ENCODE peak calls at places on chromosome X, in six cellular contexts. I is uterus, Z is stomach, P is choroid plexus epithelial cell, O is GM06990, R is cardiac fibroblast. H is an unnamed sample.

GRCh38 chrX:68511255-68511654 is 12.4 kb downstream of the YIPF6 start:
- DNase-seq in Z (no peak), R (peak), P (peak), I (no peak), O (no peak), H (no peak)

GRCh38 chrX:45748443-45748842 is 547.8 kb upstream of the DIPK2B start:
- DNase-seq in O (no peak), I (no peak), P (peak), Z (no peak), R (no peak), H (no peak)

GRCh38 chrX:17499512-17499911 is 124.5 kb downstream of the NHS start:
- DNase-seq in I (no peak), Z (no peak), O (no peak), P (no peak), R (no peak), H (no peak)

GRCh38 chrX:63664083-63664482 is 120.9 kb downstream of the ARHGEF9 start:
- DNase-seq in R (peak), P (no peak), Z (no peak), O (no peak), I (no peak), H (no peak)

GRCh38 chrX:6227445-6227820 is 1.2 kb downstream of the NLGN4X start:
- DNase-seq in O (no peak), P (no peak), I (no peak), Z (no peak), R (no peak), H (no peak)

GRCh38 chrX:34624416-34624815 is 32.7 kb downstream of the TMEM47 start:
- DNase-seq in R (peak), Z (no peak), P (no peak), I (no peak), O (no peak), H (no peak)

GRCh38 chrX:135396109-135396508 is 25.6 kb upstream of the SMIM10L2A start:
- DNase-seq in O (no peak), P (no peak), I (no peak), R (peak), Z (no peak), H (no peak)

GRCh38 chrX:106802388-106803275 is at the start of gene TBC1D8B:
- DNase-seq in I (peak), P (peak), O (peak), R (peak), Z (peak), H (peak)

GRCh38 chrX:151710457-151710856 is 5.4 kb upstream of the FATE1 start:
- DNase-seq in R (no peak), O (no peak), Z (no peak), I (no peak), P (no peak), H (no peak)

GRCh38 chrX:111170017-111170416 is 74.0 kb downstream of the PAK3 start:
- DNase-seq in P (no peak), I (no peak), R (no peak), Z (no peak), O (no peak), H (no peak)

GRCh38 chrX:345020-345925 is 26.7 kb upstream of the GTPBP6 start:
- DNase-seq in Z (no peak), P (no peak), O (no peak), I (no peak), R (no peak), H (no peak)

GRCh38 chrX:130974323-130974722 is 71.3 kb upstream of the ENOX2 start:
- DNase-seq in O (no peak), I (no peak), R (no peak), Z (no peak), P (peak), H (no peak)

GRCh38 chrX:155870958-155871357 is 10.2 kb upstream of the VAMP7 start:
- DNase-seq in R (no peak), O (no peak), P (no peak), I (no peak), Z (no peak), H (no peak)

GRCh38 chrX:37658352-37659030 is 27.1 kb upstream of the XK start:
- DNase-seq in Z (no peak), R (no peak), P (no peak), I (no peak), O (no peak), H (no peak)

GRCh38 chrX:1075741-1076140 is 136.7 kb downstream of the CRLF2 start:
- DNase-seq in R (no peak), Z (no peak), O (no peak), I (no peak), P (no peak), H (no peak)

GRCh38 chrX:1336331-1337143 is at the start of gene IL3RA:
- DNase-seq in O (peak), I (no peak), P (peak), R (peak), Z (no peak), H (no peak)

GRCh38 chrX:12978205-12979010 is 3.5 kb downstream of the TMSB4X start:
- DNase-seq in R (peak), Z (peak), P (peak), O (peak), I (peak), H (no peak)

GRCh38 chrX:9204560-9204959 is 170.6 kb upstream of the FAM9B start:
- DNase-seq in I (no peak), R (no peak), P (peak), Z (no peak), O (no peak), H (no peak)

GRCh38 chrX:10022580-10023245 is 55.6 kb downstream of the CLDN34 start:
- DNase-seq in I (peak), R (peak), Z (no peak), P (peak), O (no peak), H (no peak)

GRCh38 chrX:18994713-18995112 is 10.8 kb upstream of the PHKA2 start:
- DNase-seq in Z (no peak), R (peak), O (no peak), I (no peak), P (peak), H (no peak)

GRCh38 chrX:44314259-44314734 is 29.2 kb downstream of the EFHC2 start:
- DNase-seq in O (no peak), Z (peak), P (peak), R (peak), I (no peak), H (no peak)

GRCh38 chrX:114959729-114960128 is 57.7 kb downstream of the IL13RA2 start:
- DNase-seq in O (no peak), I (no peak), P (peak), Z (no peak), R (peak), H (no peak)

GRCh38 chrX:107542500-107542899 is 85.8 kb upstream of the PRPS1 start:
- DNase-seq in Z (peak), R (no peak), O (no peak), I (no peak), P (peak), H (no peak)

GRCh38 chrX:22969416-22969815 is 30.3 kb upstream of the DDX53 start:
- DNase-seq in O (no peak), P (peak), R (peak), I (no peak), Z (no peak), H (no peak)

GRCh38 chrX:151175283-151176062 is 911 bp upstream of the GPR50 start:
- DNase-seq in O (no peak), Z (no peak), I (no peak), P (no peak), R (no peak), H (no peak)

GRCh38 chrX:20988118-20988517 is 386.1 kb upstream of the CNKSR2 start:
- DNase-seq in P (no peak), R (no peak), O (no peak), Z (no peak), I (no peak), H (no peak)

GRCh38 chrX:109920325-109920724 is 82.6 kb upstream of the TMEM164 start:
- DNase-seq in P (no peak), O (no peak), Z (no peak), I (no peak), R (no peak), H (no peak)

GRCh38 chrX:121146059-121146628 is 98.7 kb downstream of the GLUD2 start:
- DNase-seq in P (peak), I (no peak), Z (no peak), O (no peak), R (no peak), H (no peak)

GRCh38 chrX:1400731-1401471 is 9.0 kb upstream of the SLC25A6 start:
- DNase-seq in O (no peak), Z (no peak), R (no peak), P (no peak), I (no peak), H (no peak)

GRCh38 chrX:130916636-130917422 is 13.8 kb upstream of the ENOX2 start:
- DNase-seq in O (peak), R (peak), I (peak), Z (peak), P (peak), H (peak)

GRCh38 chrX:53282313-53282712 is 929 bp upstream of the IQSEC2 start:
- DNase-seq in I (peak), P (peak), O (no peak), R (peak), Z (no peak), H (no peak)

GRCh38 chrX:53280316-53280702 is 1.1 kb downstream of the IQSEC2 start:
- DNase-seq in R (no peak), Z (no peak), P (no peak), O (no peak), I (no peak), H (no peak)

GRCh38 chrX:53280703-53281320 is 572 bp downstream of the IQSEC2 start:
- DNase-seq in P (peak), R (peak), O (no peak), Z (no peak), I (peak), H (no peak)

GRCh38 chrX:53281321-53281822 is at the start of gene IQSEC2:
- DNase-seq in O (no peak), Z (peak), P (peak), I (peak), R (peak), H (no peak)

GRCh38 chrX:53279296-53280237 is 1.8 kb downstream of the IQSEC2 start:
- DNase-seq in P (no peak), R (no peak), I (no peak), O (no peak), Z (no peak), H (no peak)
- H3K4me3 ChIP-seq in P (no peak), R (peak), I (no peak), O (no peak), Z (peak), H (no peak)

DNA sequence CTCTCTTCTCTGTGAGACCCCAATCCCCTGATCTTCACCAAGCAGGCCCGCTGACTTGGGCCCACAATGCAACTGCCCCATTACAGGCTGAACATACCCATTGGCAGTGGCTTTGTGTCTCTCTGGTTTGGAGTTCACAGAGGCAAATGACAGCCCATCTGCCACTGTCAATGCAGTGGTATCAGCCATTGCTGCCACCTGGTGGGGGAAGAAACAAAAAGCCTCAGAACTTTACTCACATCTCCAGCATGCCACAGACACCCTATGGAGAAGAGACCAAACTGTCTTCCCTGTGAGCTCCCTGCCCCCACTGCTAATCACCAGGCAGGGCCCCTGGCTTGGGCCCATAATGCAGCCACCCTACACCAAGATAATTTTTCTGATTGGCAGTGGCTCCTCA is 729.3 kb upstream of the ACTRT1 start:
- DNase-seq in I (no peak), O (no peak), P (peak), R (no peak), Z (peak), H (no peak)
- TF ChIP-seq CTCF in I (no peak), O (peak), P (peak), R (no peak), Z (no peak), H (peak)

GRCh38 chrX:153668423-153669173 is 5.0 kb downstream of the PNCK start:
- DNase-seq in I (no peak), O (no peak), Z (no peak), P (no peak), R (no peak), H (no peak)

GRCh38 chrX:153669174-153669890 is 4.3 kb downstream of the PNCK start:
- DNase-seq in O (no peak), I (no peak), Z (no peak), P (peak), R (peak), H (no peak)

GRCh38 chrX:153667281-153667831 is 6.3 kb downstream of the PNCK start:
- DNase-seq in O (no peak), Z (no peak), I (no peak), P (no peak), R (no peak), H (no peak)

GRCh38 chrX:153665726-153666306 is 7.8 kb downstream of the PNCK start:
- DNase-seq in Z (no peak), I (no peak), R (no peak), O (no peak), P (no peak), H (no peak)

GRCh38 chrX:153667931-153668396 is 5.6 kb downstream of the PNCK start:
- DNase-seq in I (peak), Z (peak), O (peak), R (peak), P (peak), H (peak)
- H3K4me3 ChIP-seq in I (no peak), Z (no peak), O (peak), R (no peak), P (no peak), H (no peak)

GRCh38 chrX:129116651-129117050 is 406.6 kb downstream of the SMARCA1 start:
- DNase-seq in I (no peak), O (no peak), R (no peak), Z (no peak), P (no peak), H (no peak)
- TF ChIP-seq CTCF in I (no peak), O (no peak), R (no peak), Z (no peak), P (no peak), H (no peak)

GRCh38 chrX:49877397-49878101 is 1.7 kb upstream of the USP27X start:
- DNase-seq in Z (peak), P (no peak), O (no peak), R (no peak), I (no peak), H (no peak)

GRCh38 chrX:49878834-49879655 is at the start of gene USP27X:
- DNase-seq in Z (peak), R (peak), P (peak), O (peak), I (peak), H (no peak)

GRCh38 chrX:49879656-49880277 is 483 bp downstream of the USP27X start:
- DNase-seq in P (peak), O (no peak), R (no peak), Z (no peak), I (no peak), H (no peak)

GRCh38 chrX:49876750-49877149 is 2.5 kb upstream of the USP27X start:
- DNase-seq in I (no peak), R (peak), Z (no peak), P (peak), O (no peak), H (no peak)

DNA sequence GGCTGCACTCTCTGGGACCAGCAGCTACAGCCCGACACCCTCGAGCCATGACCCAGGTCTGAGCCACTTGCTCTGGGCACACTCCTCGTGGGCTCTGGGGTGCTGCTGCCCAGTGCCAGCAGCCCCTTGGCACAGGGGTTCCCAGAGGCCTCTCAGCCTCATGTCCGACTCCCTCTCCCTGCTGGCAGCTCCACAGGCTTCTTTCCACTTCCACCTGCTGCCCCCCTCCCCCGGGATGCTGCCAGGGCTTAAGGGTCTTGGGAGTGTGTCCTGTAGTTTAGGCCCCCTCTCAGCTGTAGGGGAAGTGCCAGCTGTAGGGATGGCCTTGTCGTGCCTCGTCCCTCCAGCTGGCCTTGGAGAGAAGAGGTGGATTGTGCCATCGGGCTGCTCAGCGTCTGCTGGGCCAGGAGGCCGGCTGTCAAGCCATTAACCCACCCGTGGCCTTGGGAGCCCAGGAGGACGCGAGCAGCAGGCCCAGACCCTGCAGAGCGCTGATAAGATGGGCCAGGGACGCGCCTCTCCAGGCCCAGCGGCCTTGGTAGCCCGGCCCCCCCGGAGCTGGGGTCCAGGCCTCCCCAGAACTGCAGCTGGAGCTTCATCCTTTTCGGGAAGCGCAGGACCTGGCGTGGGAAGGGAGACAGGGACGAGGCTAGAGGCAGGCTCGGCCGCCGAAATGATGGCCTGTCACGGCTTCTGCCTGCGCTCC is 1.0 kb upstream of the USP27X start:
- DNase-seq in I (peak), R (peak), P (peak), O (no peak), Z (no peak), H (no peak)
- H3K4me3 ChIP-seq in I (peak), R (peak), P (peak), O (peak), Z (peak), H (no peak)

DNA sequence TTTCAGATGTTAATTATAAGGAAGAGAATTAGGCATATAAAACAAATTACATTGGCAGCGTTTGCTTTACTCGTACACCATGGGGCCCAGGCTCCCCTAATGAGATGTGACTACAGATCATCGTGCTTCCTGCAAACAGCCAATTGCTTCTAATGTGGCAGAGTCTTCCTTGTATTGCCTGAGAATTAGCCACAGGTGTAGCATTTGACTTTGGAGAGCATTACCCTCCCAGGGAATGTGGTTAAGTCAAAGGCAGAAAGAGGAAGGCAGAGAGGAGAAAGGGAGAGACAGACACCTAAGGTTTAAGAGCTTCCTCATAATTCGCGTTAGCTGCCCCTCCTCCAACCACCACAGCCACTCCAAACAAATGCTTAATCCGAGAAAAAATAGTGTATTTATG is 97.0 kb downstream of the MID1IP1 start:
- DNase-seq in O (no peak), Z (no peak), P (no peak), I (no peak), R (no peak), H (no peak)
- TF ChIP-seq CTCF in O (no peak), Z (no peak), P (no peak), I (no peak), R (no peak), H (no peak)

DNA sequence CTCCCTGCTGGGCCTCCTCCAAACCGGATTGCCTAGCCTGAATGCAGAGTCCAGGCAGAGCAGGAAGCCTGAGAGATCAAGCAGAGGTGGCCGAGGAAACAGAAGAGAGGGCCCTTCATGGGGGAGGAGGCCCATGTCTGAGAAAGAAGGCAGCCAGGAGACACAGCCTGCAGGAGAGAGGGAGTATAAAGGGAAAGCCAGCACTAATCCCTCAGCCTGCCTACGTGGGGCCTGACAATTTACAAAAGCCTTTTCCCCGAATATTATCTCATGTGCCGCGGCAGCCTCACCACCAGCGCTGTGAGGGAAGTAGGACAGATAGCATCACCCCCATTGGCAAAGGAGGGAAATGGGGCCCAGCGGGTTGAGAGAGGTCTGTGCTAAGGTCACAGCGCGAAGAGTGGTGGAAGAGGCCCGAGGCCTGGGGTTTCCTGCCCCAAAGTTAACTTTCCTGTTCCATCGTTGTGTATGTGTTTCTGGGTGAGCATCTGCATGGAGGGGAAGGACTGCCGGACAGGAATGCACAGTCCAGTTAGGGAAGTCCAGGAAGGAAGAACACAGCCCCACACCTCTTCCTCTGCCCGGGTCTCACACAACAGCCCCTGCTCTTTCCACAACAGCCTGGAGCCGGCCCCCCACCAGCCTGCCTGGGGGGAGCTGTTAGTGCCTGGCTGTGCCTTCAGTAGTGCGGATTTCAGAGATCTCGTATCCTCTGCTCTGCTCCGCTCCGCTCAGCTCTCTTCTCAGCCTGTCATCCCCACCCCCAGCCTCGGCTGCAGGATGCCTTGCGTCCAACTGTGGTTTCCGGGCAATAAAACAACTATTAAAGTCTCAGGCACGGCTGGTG is 50.9 kb upstream of the BCOR start:
- DNase-seq in P (peak), R (no peak), I (no peak), Z (no peak), O (no peak), H (no peak)
- H3K4me3 ChIP-seq in P (no peak), R (no peak), I (no peak), Z (no peak), O (no peak), H (no peak)

GRCh38 chrX:58025979-58026378 is 115.7 kb upstream of the ZXDA start:
- DNase-seq in O (no peak), R (peak), P (peak), I (no peak), Z (peak), H (no peak)
- TF ChIP-seq CTCF in O (peak), R (peak), P (peak), I (peak), Z (peak), H (peak)

H was measured in GM12864.